ENCODE peak calls at places on chromosomes 16 and 17, in seven cellular contexts. B, F, R, X, A, K and N are unnamed samples. For H3K36me3, the result is how much of the 10 kb centered on the place peaks cover.

GRCh38 chr16:27951752-27952151 is 111.8 kb downstream of the GSG1L start:
- DNase-seq in K (no peak), B (no peak), F (no peak), A (no peak), R (peak), X (no peak), N (peak)

GRCh38 chr17:49817993-49818392 is 29.5 kb downstream of the KAT7 start:
- DNase-seq in F (no peak), R (no peak), K (no peak), A (no peak), B (no peak), X (no peak), N (no peak)

GRCh38 chr17:31582151-31582907 is 190.9 kb downstream of the RAB11FIP4 start:
- DNase-seq in K (peak), B (peak), X (no peak), F (peak), R (peak), A (peak), N (no peak)

GRCh38 chr16:5851583-5851982 is 754.0 kb upstream of the EEF2KMT start:
- DNase-seq in R (no peak), A (no peak), X (no peak), F (no peak), K (no peak), B (no peak), N (peak)

GRCh38 chr16:6684076-6684673 is 648.5 kb upstream of the RBFOX1 start:
- DNase-seq in B (no peak), F (no peak), R (no peak), A (no peak), K (no peak), X (no peak), N (peak)

GRCh38 chr16:84339766-84340165 is 28.6 kb upstream of the ATP2C2 start:
- DNase-seq in F (no peak), A (no peak), K (no peak), R (no peak), B (no peak), X (no peak), N (no peak)

GRCh38 chr17:78174870-78175642 is 6.7 kb downstream of the SYNGR2 start:
- DNase-seq in X (no peak), F (no peak), B (no peak), A (no peak), R (no peak), K (peak), N (no peak)

GRCh38 chr16:10121496-10121895 is 60.7 kb downstream of the GRIN2A start:
- DNase-seq in X (no peak), F (no peak), B (no peak), K (no peak), R (no peak), A (no peak), N (peak)

GRCh38 chr16:65904361-65904760 is 462.1 kb upstream of the CDH5 start:
- DNase-seq in B (no peak), K (no peak), A (no peak), F (no peak), X (no peak), R (no peak), N (no peak)

GRCh38 chr17:66791337-66791736 is 43.6 kb upstream of the CACNG5 start:
- DNase-seq in R (no peak), X (no peak), K (no peak), A (no peak), B (no peak), F (no peak), N (no peak)

GRCh38 chr16:1454561-1454960 is 10.2 kb upstream of the CCDC154 start:
- DNase-seq in X (no peak), R (no peak), K (no peak), B (no peak), F (no peak), A (no peak), N (no peak)

GRCh38 chr17:45929344-45929743 is 35.0 kb downstream of the MAPT start:
- DNase-seq in X (no peak), R (no peak), F (no peak), K (no peak), A (no peak), B (no peak), N (no peak)

GRCh38 chr17:13671771-13672170 is 70.0 kb upstream of the HS3ST3A1 start:
- DNase-seq in X (no peak), R (peak), B (no peak), F (no peak), K (no peak), A (no peak), N (peak)

GRCh38 chr16:79411357-79411756 is 189.2 kb downstream of the MAF start:
- DNase-seq in K (no peak), X (no peak), R (no peak), F (no peak), B (no peak), A (no peak), N (peak)

GRCh38 chr16:19130852-19131808 is 17.4 kb downstream of the ITPRIPL2 start:
- DNase-seq in A (peak), K (no peak), X (no peak), F (peak), B (peak), R (peak), N (peak)

GRCh38 chr17:7060165-7060890 is 16.4 kb upstream of the SLC16A11 start:
- DNase-seq in K (no peak), X (no peak), R (peak), B (no peak), A (no peak), F (no peak), N (peak)

GRCh38 chr17:77460514-77461046 is 319.8 kb downstream of the SEC14L1 start:
- DNase-seq in F (no peak), X (no peak), A (no peak), B (no peak), K (no peak), R (no peak), N (no peak)

GRCh38 chr17:57045868-57046671 is 39.0 kb upstream of the AKAP1 start:
- DNase-seq in R (no peak), B (no peak), X (no peak), F (peak), K (no peak), A (no peak), N (no peak)

GRCh38 chr17:2844386-2844785 is 48.1 kb downstream of the RAP1GAP2 start:
- DNase-seq in K (no peak), A (no peak), X (no peak), B (no peak), F (no peak), R (peak), N (peak)

GRCh38 chr16:50153648-50154368 is 702 bp downstream of the TENT4B start:
- DNase-seq in B (peak), R (peak), X (no peak), K (peak), F (peak), A (peak), N (no peak)

GRCh38 chr16:2048116-2048543 is 345 bp downstream of the TSC2 start:
- DNase-seq in X (no peak), B (no peak), R (no peak), K (no peak), F (no peak), A (no peak), N (no peak)

GRCh38 chr17:39706383-39706782 is 6.5 kb downstream of the ERBB2 start:
- DNase-seq in A (no peak), B (no peak), R (no peak), K (no peak), F (no peak), X (no peak), N (no peak)

GRCh38 chr17:61128671-61129115 is 270.9 kb upstream of the TBX2 start:
- DNase-seq in X (no peak), F (no peak), A (no peak), K (no peak), B (no peak), R (peak), N (no peak)

GRCh38 chr16:50717109-50717893 is 23.9 kb downstream of the NOD2 start:
- DNase-seq in X (no peak), B (no peak), A (no peak), R (no peak), F (no peak), K (no peak), N (no peak)

GRCh38 chr17:50547035-50547735 is at the start of gene SPATA20:
- DNase-seq in B (peak), A (peak), R (peak), K (peak), F (peak), X (peak), N (peak)

GRCh38 chr17:19003966-19004600 is 481 bp downstream of the FAM83G start:
- DNase-seq in F (no peak), A (no peak), B (no peak), X (no peak), K (no peak), R (peak), N (peak)

GRCh38 chr16:56289412-56289811 is 98.1 kb downstream of the GNAO1 start:
- DNase-seq in F (no peak), R (no peak), X (no peak), A (no peak), K (no peak), B (no peak), N (no peak)

GRCh38 chr17:80460286-80460881 is 16.0 kb downstream of the NPTX1 start:
- DNase-seq in F (no peak), B (no peak), R (no peak), A (no peak), K (no peak), X (no peak), N (no peak)

GRCh38 chr17:58402679-58403078 is 14.7 kb downstream of the RNF43 start:
- DNase-seq in R (peak), A (no peak), B (no peak), K (no peak), X (no peak), F (no peak), N (peak)

DNA sequence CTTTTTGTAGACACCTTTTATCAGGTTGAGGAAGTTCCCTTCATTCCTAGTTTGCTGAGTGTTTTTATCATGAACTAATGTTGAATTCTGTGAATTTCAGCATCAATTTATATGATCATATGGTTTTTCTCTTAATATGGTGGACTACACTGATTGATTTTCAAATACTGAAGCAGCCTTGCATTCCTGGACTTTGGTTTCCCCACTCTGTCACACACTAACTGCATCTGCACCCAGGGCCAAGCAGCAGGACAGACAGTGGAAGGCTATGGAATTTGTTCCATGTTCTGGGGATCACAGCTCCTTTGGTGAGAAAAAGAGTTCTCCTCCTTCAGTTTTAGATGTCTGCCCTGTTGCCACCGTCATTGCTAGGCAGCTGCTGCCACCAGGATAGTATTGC is 7.8 kb downstream of the TERF2 start:
- DNase-seq in A (no peak), X (no peak), B (no peak), R (no peak), F (no peak), K (no peak), N (no peak)
- H3K36me3 ChIP-seq in A (half or more), X (under half), B (half or more), R (half or more), F (half or more), K (under half), N (under half)

GRCh38 chr17:41518031-41518430 is 659 bp downstream of the KRT15 start:
- DNase-seq in F (no peak), A (no peak), X (no peak), B (no peak), R (no peak), K (no peak), N (peak)

GRCh38 chr17:41520821-41521521 is 2.3 kb upstream of the KRT15 start:
- DNase-seq in K (no peak), F (no peak), A (no peak), X (no peak), R (no peak), B (no peak), N (no peak)

GRCh38 chr17:41516828-41517283 is 1.8 kb downstream of the KRT15 start:
- DNase-seq in R (no peak), B (no peak), A (no peak), F (peak), K (no peak), X (no peak), N (peak)

GRCh38 chr17:41519501-41520224 is 973 bp upstream of the KRT15 start:
- DNase-seq in F (no peak), R (no peak), K (no peak), B (no peak), X (no peak), A (no peak), N (peak)

DNA sequence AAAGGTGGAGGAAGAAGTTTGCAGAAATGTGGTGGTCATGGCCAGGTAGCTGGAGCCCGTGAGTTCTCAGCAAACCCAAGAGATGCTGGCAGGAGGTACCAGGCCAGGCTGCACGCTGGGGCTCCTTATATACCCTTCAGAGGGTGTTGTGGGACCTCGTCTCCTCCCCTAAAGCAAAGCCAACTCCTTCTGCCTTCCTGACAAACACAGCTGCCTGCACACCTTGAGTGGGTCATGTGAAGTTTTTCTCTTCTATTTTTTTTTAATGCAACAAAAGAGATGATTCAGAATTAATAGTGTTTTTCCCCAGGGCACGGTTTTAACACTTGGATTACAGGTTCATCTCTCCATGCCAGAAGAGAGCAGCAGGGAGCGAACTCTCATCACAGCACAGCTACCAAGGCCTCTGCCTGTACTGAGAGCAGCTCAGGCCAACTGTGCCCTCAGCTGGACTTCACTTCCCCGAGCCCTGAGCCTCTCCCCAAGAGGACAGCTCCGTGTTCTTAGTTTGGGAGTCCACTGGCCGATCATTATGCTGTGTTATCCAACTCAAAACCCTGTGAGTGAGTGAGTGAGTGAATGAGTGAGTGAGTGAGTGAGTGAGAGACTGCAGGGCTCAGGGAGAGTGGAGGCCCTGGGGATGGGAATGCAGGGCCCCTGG is at the start of gene KRT15:
- DNase-seq in X (no peak), A (no peak), K (no peak), F (no peak), R (no peak), B (no peak), N (peak)
- TF ChIP-seq CTCF in X (no peak), A (no peak), K (no peak), F (no peak), R (no peak), B (no peak), N (peak)

DNA sequence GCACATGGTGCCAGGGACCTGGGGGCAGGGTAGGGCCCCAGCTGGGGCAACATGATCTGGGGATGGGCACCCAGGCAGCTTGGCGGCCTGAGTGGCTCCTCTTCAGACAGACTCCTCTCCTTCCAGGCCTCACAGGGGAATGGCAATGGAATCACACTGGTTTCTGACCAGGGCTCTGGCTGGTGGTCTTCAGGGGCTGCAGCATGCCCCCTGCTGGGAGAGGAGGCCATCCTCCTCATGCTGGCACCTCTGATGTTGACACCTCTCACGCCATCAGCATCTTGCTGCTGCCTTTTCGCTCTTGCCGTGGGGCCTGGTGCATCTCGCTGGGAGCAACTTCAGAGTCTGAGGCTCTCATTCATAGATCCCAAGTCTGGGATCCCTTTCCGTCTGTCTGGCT is 11.2 kb upstream of the GFOD2 start:
- DNase-seq in K (no peak), B (no peak), F (no peak), A (no peak), X (no peak), R (no peak), N (no peak)
- H3K36me3 ChIP-seq in K (under half), B (half or more), F (half or more), A (half or more), X (under half), R (under half), N (under half)

GRCh38 chr16:67349172-67349571 is 22.6 kb downstream of the LRRC36 start:
- DNase-seq in B (no peak), F (no peak), K (no peak), X (no peak), A (no peak), R (peak), N (peak)
- TF ChIP-seq CTCF in B (peak), F (peak), K (no peak), X (no peak), A (peak), R (peak), N (peak)

DNA sequence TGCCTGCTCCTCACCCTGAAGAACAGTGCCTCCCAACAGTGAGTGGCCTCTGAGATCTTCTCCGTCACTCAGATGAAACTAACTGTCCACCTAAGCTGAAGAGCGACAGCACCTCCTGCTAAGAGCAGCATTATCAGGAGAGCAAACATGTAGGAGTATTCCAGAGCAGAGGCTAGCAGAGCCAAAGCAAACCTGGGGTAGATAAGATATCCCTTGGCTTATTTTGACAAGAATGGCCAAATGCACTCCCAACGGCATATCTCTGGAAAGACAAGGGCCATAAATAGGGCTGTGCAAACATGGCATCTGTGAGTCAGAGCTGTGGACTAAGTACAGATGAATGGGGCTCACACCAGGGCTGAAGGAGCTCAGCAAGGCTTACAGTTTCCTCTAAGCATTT is 96.3 kb downstream of the NDEL1 start:
- DNase-seq in F (no peak), R (peak), B (no peak), A (no peak), K (no peak), X (no peak), N (peak)
- H3K36me3 ChIP-seq in F (under half), R (under half), B (half or more), A (half or more), K (under half), X (under half), N (under half)

GRCh38 chr16:81635336-81635947 is 143.6 kb upstream of the PLCG2 start:
- DNase-seq in X (no peak), K (no peak), F (no peak), B (no peak), A (no peak), R (no peak), N (no peak)

GRCh38 chr16:81632392-81633146 is 146.5 kb upstream of the PLCG2 start:
- DNase-seq in X (no peak), F (peak), K (no peak), R (peak), B (no peak), A (no peak), N (peak)

GRCh38 chr16:81634380-81635121 is 144.5 kb upstream of the PLCG2 start:
- DNase-seq in R (peak), B (no peak), F (no peak), K (no peak), A (no peak), X (no peak), N (no peak)

GRCh38 chr16:81633680-81634379 is 145.3 kb upstream of the PLCG2 start:
- DNase-seq in K (no peak), R (no peak), B (no peak), X (no peak), A (no peak), F (no peak), N (no peak)

GRCh38 chr16:81633147-81633619 is 145.9 kb upstream of the PLCG2 start:
- DNase-seq in F (no peak), R (no peak), A (no peak), K (no peak), X (no peak), B (no peak), N (no peak)
- TF ChIP-seq CTCF in F (no peak), R (no peak), A (no peak), K (no peak), X (peak), B (no peak), N (peak)

DNA sequence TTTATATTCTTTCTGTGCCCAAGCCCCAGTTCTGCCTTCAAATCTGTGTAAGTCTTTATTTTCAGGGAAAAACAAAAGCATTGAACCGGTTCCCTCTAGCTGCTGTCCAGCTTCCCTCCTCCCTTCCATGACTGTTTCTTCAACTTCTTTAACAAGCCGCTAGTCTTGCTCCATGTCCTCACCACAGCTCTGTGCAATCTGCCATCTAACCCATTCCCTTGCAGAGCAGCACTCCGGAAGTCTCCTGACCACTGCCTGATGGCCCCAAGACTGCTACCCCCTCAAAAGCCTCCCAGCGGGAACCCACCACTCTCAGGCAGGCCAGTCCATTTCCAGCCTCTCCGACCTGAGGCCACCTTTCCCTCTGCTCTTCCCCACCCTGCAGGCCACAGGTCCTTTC is 16.9 kb downstream of the EMC8 start:
- DNase-seq in R (no peak), F (no peak), A (no peak), X (no peak), B (no peak), K (no peak), N (no peak)
- H3K36me3 ChIP-seq in R (under half), F (half or more), A (half or more), X (under half), B (half or more), K (under half), N (under half)

GRCh38 chr16:81349608-81350305 is 35.0 kb downstream of the GAN start:
- DNase-seq in A (no peak), F (no peak), K (no peak), B (no peak), R (no peak), X (no peak), N (no peak)
- TF ChIP-seq CTCF in A (no peak), F (no peak), K (no peak), B (no peak), R (no peak), X (no peak), N (no peak)